ENCODE peak calls at places on chromosome 2, in five cellular contexts. X is Peyer's patch; B is CD8-positive, alpha-beta memory T cell; Q is upper lobe of right lung; Z is dorsolateral prefrontal cortex. L is an unnamed sample. For H3K27me3, the result is how much of the 10 kb centered on the place peaks cover.

GRCh38 chr2:239193925-239194687 is 206.7 kb downstream of the HDAC4 start:
- DNase-seq in Q (peak), X (no peak), Z (peak), B (no peak), L (no peak)

GRCh38 chr2:208406474-208407451 is at the start of gene PTH2R:
- DNase-seq in Z (peak), X (peak), B (no peak), Q (peak), L (no peak)

GRCh38 chr2:152790883-152791282 is 72.5 kb downstream of the ARL6IP6 start:
- DNase-seq in X (no peak), Z (no peak), B (no peak), Q (no peak), L (no peak)

GRCh38 chr2:130864830-130865229 is 28.1 kb downstream of the ARHGEF4 start:
- DNase-seq in Q (peak), Z (no peak), B (no peak), X (no peak), L (no peak)

GRCh38 chr2:118059919-118060478 is 28.3 kb upstream of the INSIG2 start:
- DNase-seq in X (no peak), Z (no peak), B (no peak), Q (no peak), L (peak)

GRCh38 chr2:111221701-111222100 is 101.0 kb downstream of the BCL2L11 start:
- DNase-seq in Z (no peak), Q (no peak), B (no peak), X (no peak), L (no peak)

GRCh38 chr2:176161817-176162626 is 4.9 kb downstream of the HOXD3 start:
- DNase-seq in Z (no peak), X (no peak), Q (no peak), B (no peak), L (no peak)

GRCh38 chr2:218536804-218537494 is 31.2 kb downstream of the USP37 start:
- DNase-seq in B (no peak), Z (no peak), X (no peak), Q (no peak), L (no peak)

GRCh38 chr2:52594036-52594435 is 1173.6 kb upstream of the CHAC2 start:
- DNase-seq in X (no peak), Z (no peak), Q (no peak), B (no peak), L (no peak)

GRCh38 chr2:240403358-240404104 is 31.9 kb upstream of the GPC1 start:
- DNase-seq in B (no peak), Q (peak), X (no peak), Z (peak), L (no peak)

GRCh38 chr2:151777487-151777886 is 43.2 kb upstream of the NEB start:
- DNase-seq in Z (no peak), X (no peak), B (no peak), Q (no peak), L (no peak)

GRCh38 chr2:71130325-71131260 is at the start of gene MPHOSPH10:
- DNase-seq in B (peak), Z (peak), Q (peak), X (peak), L (peak)

GRCh38 chr2:233328922-233329321 is 21.3 kb downstream of the SAG start:
- DNase-seq in Q (no peak), B (no peak), X (no peak), Z (no peak), L (no peak)

GRCh38 chr2:85843543-85843942 is 45.2 kb downstream of the ST3GAL5 start:
- DNase-seq in B (no peak), X (no peak), Q (no peak), Z (no peak), L (no peak)

GRCh38 chr2:173204316-173204715 is 128.7 kb downstream of the MAP3K20 start:
- DNase-seq in Q (no peak), Z (no peak), B (no peak), X (no peak), L (no peak)

GRCh38 chr2:222673273-222673672 is 1.8 kb downstream of the MOGAT1 start:
- DNase-seq in X (no peak), Z (no peak), B (no peak), Q (no peak), L (no peak)
- H3K27me3 ChIP-seq in X (under half), Z (under half), B (under half), Q (under half), L (under half)

DNA sequence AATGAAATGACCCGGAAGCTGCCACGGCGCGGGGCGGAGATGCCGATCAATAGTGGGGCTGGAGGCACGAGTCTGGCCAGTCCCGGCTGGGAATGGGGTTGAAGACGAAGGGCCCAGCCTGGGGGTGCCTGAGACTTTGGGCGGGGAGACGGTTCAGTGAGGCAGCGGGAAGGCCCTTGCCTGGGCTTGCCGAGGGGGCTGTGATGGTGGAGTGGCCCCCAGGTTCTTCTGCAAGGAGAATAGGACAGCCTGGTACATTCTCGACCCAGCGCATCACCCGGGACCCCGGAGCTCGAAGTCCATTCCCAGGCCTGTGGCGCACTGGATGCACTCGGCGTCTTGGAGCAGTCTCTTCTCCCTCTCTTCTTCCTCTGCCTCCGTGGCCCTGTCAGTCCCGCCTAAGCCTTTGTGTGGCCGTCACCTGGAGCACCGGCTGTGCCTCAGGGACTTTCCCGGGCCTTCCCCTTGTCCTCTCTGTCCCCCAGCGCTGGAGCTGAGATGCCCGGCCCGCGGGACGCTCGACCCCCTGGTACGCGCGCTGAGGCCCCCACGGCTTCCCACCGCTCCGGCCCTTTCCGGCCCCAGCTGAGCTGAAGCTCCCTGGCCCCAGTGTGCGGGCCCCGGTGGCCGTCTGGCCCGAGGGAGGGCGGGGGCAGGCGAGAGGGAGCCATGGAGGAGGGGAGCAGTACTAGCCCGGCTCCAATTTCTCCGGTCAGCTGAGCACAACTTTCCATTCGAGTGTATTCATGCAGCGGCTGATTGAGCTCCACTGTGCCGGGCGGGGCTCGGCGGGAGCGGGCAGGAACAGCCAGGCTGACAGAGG is 8.0 kb downstream of the SIX3 start:
- DNase-seq in Q (peak), Z (no peak), X (peak), B (no peak), L (no peak)
- H3K27me3 ChIP-seq in Q (half or more), Z (half or more), X (half or more), B (under half), L (under half)

GRCh38 chr2:226956659-226957058 is 120.8 kb downstream of the RHBDD1 start:
- DNase-seq in Z (no peak), Q (no peak), B (no peak), X (no peak), L (no peak)
- H3K27me3 ChIP-seq in Z (under half), Q (under half), B (under half), X (under half), L (under half)

DNA sequence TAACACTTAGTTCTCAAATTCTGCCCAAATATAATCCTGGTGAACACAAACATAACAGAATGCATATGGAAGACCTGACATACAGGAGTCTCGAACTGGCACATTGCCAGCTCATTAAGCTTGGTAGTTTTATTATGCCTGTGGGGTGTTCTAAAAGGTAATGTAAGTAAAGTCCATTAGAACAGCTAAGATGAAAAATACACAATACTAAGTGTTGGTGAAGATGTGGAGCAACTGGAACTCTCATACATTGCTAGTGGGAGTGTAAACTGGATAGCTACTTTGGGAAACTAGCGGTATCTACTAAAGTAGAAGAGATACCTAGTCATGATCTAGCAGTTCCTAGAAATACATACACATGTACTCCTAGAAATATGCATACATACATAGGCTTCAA is 24.3 kb upstream of the RAB10 start:
- DNase-seq in B (no peak), X (no peak), Q (no peak), Z (no peak), L (no peak)
- H3K27me3 ChIP-seq in B (under half), X (under half), Q (under half), Z (under half), L (under half)

GRCh38 chr2:216700778-216701177 is 5.4 kb upstream of the IGFBP5 start:
- DNase-seq in Z (no peak), Q (no peak), X (no peak), B (no peak), L (no peak)

GRCh38 chr2:216698291-216698690 is 2.9 kb upstream of the IGFBP5 start:
- DNase-seq in B (no peak), Z (no peak), X (no peak), Q (no peak), L (no peak)

GRCh38 chr2:216701544-216701943 is 6.2 kb upstream of the IGFBP5 start:
- DNase-seq in X (no peak), Q (no peak), Z (no peak), B (no peak), L (no peak)

GRCh38 chr2:216698895-216699294 is 3.5 kb upstream of the IGFBP5 start:
- DNase-seq in Z (no peak), X (no peak), Q (no peak), B (no peak), L (no peak)

GRCh38 chr2:216700088-216700567 is 4.8 kb upstream of the IGFBP5 start:
- DNase-seq in Q (no peak), Z (no peak), X (no peak), B (no peak), L (no peak)
- H3K27me3 ChIP-seq in Q (under half), Z (under half), X (under half), B (under half), L (under half)

L was measured in BJ.